ENCODE peak calls at places on chromosomes 1 and 21, in seven cellular contexts. Q is mammary epithelial cell; Z is cardiac fibroblast; X is kidney epithelial cell; O is lower lobe of right lung; I is thyroid gland; E is CD8-positive, alpha-beta T cell. J is an unnamed sample.

GRCh38 chr21:36059823-36060158 is 535 bp downstream of the SETD4 start:
- DNase-seq in Q (no peak), Z (no peak), X (no peak), O (no peak), I (peak; percentile 52), E (no peak), J (no peak)

GRCh38 chr1:185733818-185734709 is at the start of gene HMCN1:
- DNase-seq in Q (peak; percentile 62), Z (peak; percentile 82), X (peak; percentile 18), O (peak; percentile 63), I (peak; percentile 66), E (no peak), J (no peak)

GRCh38 chr1:62417351-62417999 is 19.4 kb upstream of the USP1 start:
- DNase-seq in Q (no peak), Z (no peak), X (no peak), O (no peak), I (no peak), E (no peak), J (no peak)

GRCh38 chr1:74780600-74780999 is 47.6 kb downstream of the TYW3 start:
- DNase-seq in Q (no peak), Z (no peak), X (no peak), O (no peak), I (no peak), E (no peak), J (no peak)

GRCh38 chr1:21922103-21923014 is 14.8 kb downstream of the HSPG2 start:
- DNase-seq in Q (no peak), Z (no peak), X (no peak), O (no peak), I (peak; percentile 80), E (no peak), J (no peak)

GRCh38 chr21:14942801-14943490 is 121.9 kb downstream of the NRIP1 start:
- DNase-seq in Q (no peak), Z (peak; percentile 43), X (no peak), O (no peak), I (no peak), E (no peak), J (no peak)

GRCh38 chr1:33758698-33759097 is 105.2 kb upstream of the HMGB4 start:
- DNase-seq in Q (no peak), Z (peak; percentile 22), X (no peak), O (no peak), I (peak; percentile 8), E (no peak), J (no peak)

GRCh38 chr1:179059185-179059483 is 22.7 kb upstream of the TOR3A start:
- DNase-seq in Q (no peak), Z (no peak), X (no peak), O (no peak), I (no peak), E (no peak), J (no peak)

GRCh38 chr1:201737350-201738060 is 91.5 kb upstream of the IPO9 start:
- DNase-seq in Q (no peak), Z (peak; percentile 82), X (no peak), O (no peak), I (no peak), E (no peak), J (no peak)

GRCh38 chr1:29732438-29732837 is 496.1 kb downstream of the PTPRU start:
- DNase-seq in Q (no peak), Z (no peak), X (no peak), O (no peak), I (no peak), E (no peak), J (no peak)

GRCh38 chr1:239879321-239880170 is 212.1 kb upstream of the FMN2 start:
- DNase-seq in Q (no peak), Z (no peak), X (no peak), O (no peak), I (no peak), E (no peak), J (no peak)

GRCh38 chr1:111099289-111099688 is 40.6 kb downstream of the DRAM2 start:
- DNase-seq in Q (no peak), Z (no peak), X (no peak), O (no peak), I (no peak), E (no peak), J (no peak)

GRCh38 chr1:200905411-200906052 is 10.8 kb downstream of the INAVA start:
- DNase-seq in Q (peak; percentile 89), Z (no peak), X (no peak), O (no peak), I (no peak), E (no peak), J (no peak)

GRCh38 chr1:57423135-57424131 is at the start of gene DAB1:
- DNase-seq in Q (peak; percentile 26), Z (peak; percentile 4), X (no peak), O (no peak), I (no peak), E (no peak), J (no peak)

GRCh38 chr1:67393737-67394136 is 36.5 kb downstream of the SERBP1 start:
- DNase-seq in Q (no peak), Z (no peak), X (no peak), O (no peak), I (no peak), E (no peak), J (no peak)

GRCh38 chr1:67394548-67394947 is 35.7 kb downstream of the SERBP1 start:
- DNase-seq in Q (no peak), Z (no peak), X (no peak), O (no peak), I (no peak), E (no peak), J (no peak)

GRCh38 chr1:67393240-67393639 is 37.0 kb downstream of the SERBP1 start:
- DNase-seq in Q (no peak), Z (no peak), X (no peak), O (no peak), I (no peak), E (no peak), J (no peak)

GRCh38 chr1:67390041-67390887 is 39.9 kb downstream of the SERBP1 start:
- DNase-seq in Q (peak; percentile 62), Z (peak; percentile 38), X (peak; percentile 94), O (no peak), I (no peak), E (no peak), J (peak; percentile 89)
- TF ChIP-seq CTCF in Q (no peak), Z (no peak), X (no peak), O (no peak), I (no peak), E (no peak), J (no peak)

GRCh38 chr1:151147685-151148084 is 1.3 kb upstream of the SEMA6C start:
- DNase-seq in Q (no peak), Z (no peak), X (no peak), O (no peak), I (no peak), E (no peak), J (no peak)
- H3K4me3 ChIP-seq in Q (no peak overlapping the region), Z (no peak overlapping the region), X (no peak overlapping the region), O (no peak overlapping the region), I (no peak overlapping the region), E (peak overlapping the region; percentile 81), J (no peak overlapping the region)

GRCh38 chr1:66925558-66925910 is 744 bp downstream of the MIER1 start:
- DNase-seq in Q (no peak), Z (no peak), X (no peak), O (no peak), I (no peak), E (no peak), J (no peak)

GRCh38 chr1:66927528-66927927 is 2.7 kb downstream of the MIER1 start:
- DNase-seq in Q (no peak), Z (no peak), X (no peak), O (no peak), I (no peak), E (no peak), J (no peak)

GRCh38 chr1:66929289-66929688 is 4.5 kb downstream of the MIER1 start:
- DNase-seq in Q (no peak), Z (no peak), X (no peak), O (no peak), I (no peak), E (no peak), J (no peak)

GRCh38 chr1:66924756-66925557 is at the start of the genes DNAI4 and MIER1:
- DNase-seq in Q (peak; percentile 99), Z (peak; percentile 99), X (peak; percentile 89), O (peak; percentile 99), I (peak; percentile 98), E (peak; percentile 95), J (peak; percentile 76)

DNA sequence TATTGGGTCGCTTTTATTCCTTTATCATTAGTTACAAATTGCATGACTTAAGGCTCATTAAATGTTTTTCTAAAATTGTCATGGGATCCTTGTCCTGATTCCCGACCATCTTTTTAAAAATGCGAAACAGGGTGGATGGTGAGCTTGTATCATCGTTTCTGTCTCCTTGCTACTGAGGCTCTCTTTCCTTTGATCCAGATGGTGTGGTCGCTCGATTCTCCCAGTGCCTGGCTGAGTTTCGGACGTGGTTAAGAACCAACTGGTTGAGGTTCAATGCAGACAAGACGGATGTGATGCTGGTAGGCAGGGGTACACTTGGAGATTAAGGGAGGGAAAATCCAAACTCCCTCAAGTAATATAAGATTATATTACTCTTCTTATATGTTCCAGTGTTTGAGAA is 1.2 kb downstream of the MIER1 start:
- DNase-seq in Q (no peak), Z (no peak), X (no peak), O (no peak), I (no peak), E (no peak), J (no peak)
- TF ChIP-seq CTCF in Q (no peak), Z (no peak), X (no peak), O (no peak), I (no peak), E (no peak), J (no peak)

GRCh38 chr1:161197560-161198205 is 1.2 kb downstream of the ADAMTS4 start:
- DNase-seq in Q (no peak), Z (no peak), X (no peak), O (no peak), I (no peak), E (no peak), J (no peak)

GRCh38 chr1:161198877-161199431 is at the start of gene ADAMTS4:
- DNase-seq in Q (no peak), Z (peak; percentile 91), X (no peak), O (no peak), I (no peak), E (no peak), J (no peak)

GRCh38 chr1:161196521-161197451 is 2.1 kb downstream of the ADAMTS4 start:
- DNase-seq in Q (no peak), Z (peak; percentile 88), X (no peak), O (no peak), I (no peak), E (no peak), J (no peak)

GRCh38 chr1:161199506-161200119 is 759 bp upstream of the ADAMTS4 start:
- DNase-seq in Q (no peak), Z (peak; percentile 39), X (no peak), O (no peak), I (no peak), E (no peak), J (no peak)

DNA sequence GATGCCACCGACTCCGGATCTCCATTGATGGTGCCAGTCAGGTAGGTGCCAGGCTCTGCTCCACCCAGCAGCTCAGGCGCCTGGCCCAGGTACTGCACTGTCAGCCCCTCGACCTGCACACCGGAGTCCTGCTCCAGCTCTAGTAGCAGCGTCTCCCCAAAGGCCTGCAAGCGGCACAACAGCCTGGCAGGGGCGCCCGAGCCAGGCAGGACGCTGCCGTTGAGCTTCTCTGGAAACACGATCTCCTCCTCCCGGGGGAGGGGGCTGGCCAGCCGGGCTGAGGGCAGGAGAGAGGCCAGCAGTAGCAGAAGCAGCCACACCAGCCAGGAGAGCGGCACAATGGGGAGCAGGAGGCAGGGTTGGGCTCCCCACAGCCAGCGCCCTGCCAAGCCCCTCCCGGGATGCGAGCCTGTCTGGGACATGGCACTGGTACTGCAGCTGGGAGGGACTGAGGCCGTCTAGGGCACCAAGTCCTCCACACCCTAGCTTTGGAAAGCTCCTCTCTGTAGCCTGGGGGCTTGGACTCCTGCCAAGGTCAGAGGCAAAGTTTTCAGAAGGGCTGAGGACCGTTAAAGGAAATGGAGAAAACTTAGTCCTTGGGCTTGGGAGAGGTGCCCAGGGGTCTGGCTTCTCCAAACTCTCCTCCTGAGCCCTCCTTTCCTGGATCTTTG is 513 bp downstream of the ADAMTS4 start:
- DNase-seq in Q (no peak), Z (peak; percentile 70), X (no peak), O (no peak), I (no peak), E (no peak), J (no peak)
- H3K4me3 ChIP-seq in Q (no peak overlapping the region), Z (peak overlapping the region; percentile 81), X (no peak overlapping the region), O (peak overlapping the region; percentile 40), I (no peak overlapping the region), E (no peak overlapping the region), J (no peak overlapping the region)

J was measured in epithelial cell of proximal tubule.